ENCODE peak calls at places on chromosomes 3 and 15, in seven cellular contexts. One of them, this sample, is unnamed. For H3K9me3, the result is how much of the 10 kb centered on the place peaks cover.

GRCh38 chr15:75202251-75203016 is 752 bp downstream of the C15orf39 start:
- DNase-seq in sigmoid colon: peak
- DNase-seq in H9: peak
- DNase-seq in CD8-positive, alpha-beta memory T cell: peak
- DNase-seq in Peyer's patch: peak
- DNase-seq in stomach: peak
- DNase-seq in small intestine: peak
- DNase-seq in this sample: peak

GRCh38 chr3:180416111-180416541 is 185.8 kb upstream of the TTC14 start:
- DNase-seq in H9: no peak
- DNase-seq in small intestine: no peak
- DNase-seq in sigmoid colon: no peak
- DNase-seq in CD8-positive, alpha-beta memory T cell: no peak
- DNase-seq in Peyer's patch: no peak
- DNase-seq in stomach: no peak
- DNase-seq in this sample: no peak

GRCh38 chr3:143000525-143000924 is 845 bp upstream of the U2SURP start:
- DNase-seq in sigmoid colon: no peak
- DNase-seq in small intestine: peak
- DNase-seq in CD8-positive, alpha-beta memory T cell: no peak
- DNase-seq in H9: no peak
- DNase-seq in stomach: no peak
- DNase-seq in Peyer's patch: no peak
- DNase-seq in this sample: no peak

GRCh38 chr3:66000506-66000905 is 38.2 kb downstream of the MAGI1 start:
- DNase-seq in small intestine: no peak
- DNase-seq in H9: no peak
- DNase-seq in stomach: no peak
- DNase-seq in CD8-positive, alpha-beta memory T cell: no peak
- DNase-seq in sigmoid colon: no peak
- DNase-seq in Peyer's patch: no peak
- DNase-seq in this sample: no peak

GRCh38 chr15:34855397-34855796 is 60.0 kb upstream of the ACTC1 start:
- DNase-seq in CD8-positive, alpha-beta memory T cell: no peak
- DNase-seq in Peyer's patch: no peak
- DNase-seq in stomach: no peak
- DNase-seq in small intestine: no peak
- DNase-seq in sigmoid colon: no peak
- DNase-seq in H9: no peak
- DNase-seq in this sample: no peak

GRCh38 chr3:51974963-51975856 is at the start of gene ABHD14A:
- DNase-seq in small intestine: peak
- DNase-seq in stomach: peak
- DNase-seq in CD8-positive, alpha-beta memory T cell: peak
- DNase-seq in sigmoid colon: peak
- DNase-seq in H9: peak
- DNase-seq in Peyer's patch: peak
- DNase-seq in this sample: peak

GRCh38 chr15:57922780-57923179 is 142.7 kb downstream of the ALDH1A2 start:
- DNase-seq in H9: no peak
- DNase-seq in stomach: peak
- DNase-seq in sigmoid colon: no peak
- DNase-seq in small intestine: peak
- DNase-seq in CD8-positive, alpha-beta memory T cell: no peak
- DNase-seq in Peyer's patch: no peak
- DNase-seq in this sample: no peak

GRCh38 chr3:66038726-66039589 is at the start of gene MAGI1:
- DNase-seq in H9: peak
- DNase-seq in stomach: peak
- DNase-seq in Peyer's patch: peak
- DNase-seq in CD8-positive, alpha-beta memory T cell: no peak
- DNase-seq in small intestine: peak
- DNase-seq in sigmoid colon: peak
- DNase-seq in this sample: no peak

GRCh38 chr3:50515565-50516047 is 12.2 kb upstream of the CACNA2D2 start:
- DNase-seq in small intestine: no peak
- DNase-seq in Peyer's patch: no peak
- DNase-seq in H9: peak
- DNase-seq in CD8-positive, alpha-beta memory T cell: no peak
- DNase-seq in sigmoid colon: no peak
- DNase-seq in stomach: no peak
- DNase-seq in this sample: no peak

GRCh38 chr3:194487289-194488006 is 646 bp upstream of the ATP13A3 start:
- DNase-seq in small intestine: peak
- DNase-seq in stomach: peak
- DNase-seq in Peyer's patch: peak
- DNase-seq in CD8-positive, alpha-beta memory T cell: peak
- DNase-seq in H9: peak
- DNase-seq in sigmoid colon: peak
- DNase-seq in this sample: no peak

GRCh38 chr15:48555244-48555804 is 90.2 kb downstream of the FBN1 start:
- DNase-seq in Peyer's patch: no peak
- DNase-seq in sigmoid colon: no peak
- DNase-seq in CD8-positive, alpha-beta memory T cell: no peak
- DNase-seq in small intestine: no peak
- DNase-seq in stomach: no peak
- DNase-seq in H9: no peak
- DNase-seq in this sample: no peak

GRCh38 chr3:27357665-27358258 is 11.4 kb downstream of the NEK10 start:
- DNase-seq in sigmoid colon: no peak
- DNase-seq in CD8-positive, alpha-beta memory T cell: peak
- DNase-seq in small intestine: peak
- DNase-seq in H9: peak
- DNase-seq in stomach: peak
- DNase-seq in Peyer's patch: no peak
- DNase-seq in this sample: peak

GRCh38 chr3:14988988-14989394 is 41.6 kb downstream of the NR2C2 start:
- DNase-seq in small intestine: no peak
- DNase-seq in H9: peak
- DNase-seq in Peyer's patch: no peak
- DNase-seq in stomach: no peak
- DNase-seq in CD8-positive, alpha-beta memory T cell: peak
- DNase-seq in sigmoid colon: no peak
- DNase-seq in this sample: no peak

GRCh38 chr3:14345496-14346150 is 56.8 kb upstream of the SLC6A6 start:
- DNase-seq in CD8-positive, alpha-beta memory T cell: no peak
- DNase-seq in stomach: no peak
- DNase-seq in Peyer's patch: no peak
- DNase-seq in small intestine: no peak
- DNase-seq in sigmoid colon: no peak
- DNase-seq in H9: no peak
- DNase-seq in this sample: no peak

GRCh38 chr3:13711911-13712650 is 163.2 kb downstream of the FBLN2 start:
- DNase-seq in stomach: peak
- DNase-seq in H9: peak
- DNase-seq in sigmoid colon: peak
- DNase-seq in Peyer's patch: no peak
- DNase-seq in small intestine: no peak
- DNase-seq in CD8-positive, alpha-beta memory T cell: no peak
- DNase-seq in this sample: no peak

GRCh38 chr15:70111203-70112017 is 13.7 kb upstream of the TLE3 start:
- DNase-seq in H9: peak
- DNase-seq in Peyer's patch: peak
- DNase-seq in small intestine: peak
- DNase-seq in sigmoid colon: peak
- DNase-seq in stomach: peak
- DNase-seq in CD8-positive, alpha-beta memory T cell: no peak
- DNase-seq in this sample: no peak

GRCh38 chr3:99875573-99875924 is 57.9 kb downstream of the CMSS1 start:
- DNase-seq in H9: no peak
- DNase-seq in sigmoid colon: no peak
- DNase-seq in CD8-positive, alpha-beta memory T cell: no peak
- DNase-seq in Peyer's patch: no peak
- DNase-seq in stomach: no peak
- DNase-seq in small intestine: peak
- DNase-seq in this sample: no peak

GRCh38 chr15:51160484-51160883 is 65.8 kb upstream of the TNFAIP8L3 start:
- DNase-seq in H9: no peak
- DNase-seq in small intestine: no peak
- DNase-seq in sigmoid colon: no peak
- DNase-seq in CD8-positive, alpha-beta memory T cell: no peak
- DNase-seq in Peyer's patch: no peak
- DNase-seq in stomach: no peak
- DNase-seq in this sample: no peak

GRCh38 chr15:67043939-67044771 is 21.2 kb upstream of the SMAD3 start:
- DNase-seq in H9: peak
- DNase-seq in Peyer's patch: no peak
- DNase-seq in stomach: no peak
- DNase-seq in sigmoid colon: no peak
- DNase-seq in small intestine: no peak
- DNase-seq in CD8-positive, alpha-beta memory T cell: no peak
- DNase-seq in this sample: no peak

GRCh38 chr3:11197471-11197870 is 43.2 kb downstream of the HRH1 start:
- DNase-seq in Peyer's patch: no peak
- DNase-seq in H9: no peak
- DNase-seq in stomach: no peak
- DNase-seq in small intestine: no peak
- DNase-seq in CD8-positive, alpha-beta memory T cell: no peak
- DNase-seq in sigmoid colon: no peak
- DNase-seq in this sample: no peak

GRCh38 chr3:11198495-11198894 is 44.2 kb downstream of the HRH1 start:
- DNase-seq in H9: no peak
- DNase-seq in Peyer's patch: no peak
- DNase-seq in stomach: no peak
- DNase-seq in small intestine: no peak
- DNase-seq in sigmoid colon: no peak
- DNase-seq in CD8-positive, alpha-beta memory T cell: no peak
- DNase-seq in this sample: no peak

GRCh38 chr3:11195721-11196332 is 41.5 kb downstream of the HRH1 start:
- DNase-seq in sigmoid colon: no peak
- DNase-seq in stomach: no peak
- DNase-seq in Peyer's patch: no peak
- DNase-seq in CD8-positive, alpha-beta memory T cell: no peak
- DNase-seq in small intestine: peak
- DNase-seq in H9: peak
- DNase-seq in this sample: no peak

GRCh38 chr3:11198070-11198469 is 43.8 kb downstream of the HRH1 start:
- DNase-seq in Peyer's patch: no peak
- DNase-seq in H9: no peak
- DNase-seq in sigmoid colon: no peak
- DNase-seq in small intestine: no peak
- DNase-seq in CD8-positive, alpha-beta memory T cell: no peak
- DNase-seq in stomach: no peak
- DNase-seq in this sample: no peak

DNA sequence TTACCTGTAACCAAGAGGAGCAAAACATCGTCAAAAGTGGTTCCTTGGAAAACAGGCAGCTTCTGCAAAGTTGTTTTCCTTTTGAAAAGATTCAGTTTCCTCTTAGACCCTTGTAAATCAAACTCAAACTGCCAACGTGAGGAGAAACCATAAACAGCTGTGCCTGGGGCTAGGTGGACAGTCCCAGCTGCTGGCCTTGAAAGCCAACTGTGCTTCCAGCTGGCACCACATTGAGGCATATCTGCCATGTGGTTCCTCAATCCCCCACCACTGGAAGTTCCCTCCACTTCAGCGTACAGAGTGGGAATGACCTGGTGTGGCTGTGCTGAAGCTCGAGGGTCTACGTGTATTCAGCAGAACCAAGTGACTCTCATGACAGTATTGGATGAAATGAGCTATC is 40.9 kb downstream of the HRH1 start:
- DNase-seq in CD8-positive, alpha-beta memory T cell: no peak
- DNase-seq in H9: no peak
- DNase-seq in Peyer's patch: no peak
- DNase-seq in small intestine: no peak
- DNase-seq in stomach: no peak
- DNase-seq in sigmoid colon: no peak
- DNase-seq in this sample: no peak
- H3K27ac ChIP-seq in CD8-positive, alpha-beta memory T cell: no peak
- H3K27ac ChIP-seq in H9: no peak
- H3K27ac ChIP-seq in Peyer's patch: peak
- H3K27ac ChIP-seq in small intestine: no peak
- H3K27ac ChIP-seq in stomach: no peak
- H3K27ac ChIP-seq in sigmoid colon: peak
- H3K27ac ChIP-seq in this sample: no peak

DNA sequence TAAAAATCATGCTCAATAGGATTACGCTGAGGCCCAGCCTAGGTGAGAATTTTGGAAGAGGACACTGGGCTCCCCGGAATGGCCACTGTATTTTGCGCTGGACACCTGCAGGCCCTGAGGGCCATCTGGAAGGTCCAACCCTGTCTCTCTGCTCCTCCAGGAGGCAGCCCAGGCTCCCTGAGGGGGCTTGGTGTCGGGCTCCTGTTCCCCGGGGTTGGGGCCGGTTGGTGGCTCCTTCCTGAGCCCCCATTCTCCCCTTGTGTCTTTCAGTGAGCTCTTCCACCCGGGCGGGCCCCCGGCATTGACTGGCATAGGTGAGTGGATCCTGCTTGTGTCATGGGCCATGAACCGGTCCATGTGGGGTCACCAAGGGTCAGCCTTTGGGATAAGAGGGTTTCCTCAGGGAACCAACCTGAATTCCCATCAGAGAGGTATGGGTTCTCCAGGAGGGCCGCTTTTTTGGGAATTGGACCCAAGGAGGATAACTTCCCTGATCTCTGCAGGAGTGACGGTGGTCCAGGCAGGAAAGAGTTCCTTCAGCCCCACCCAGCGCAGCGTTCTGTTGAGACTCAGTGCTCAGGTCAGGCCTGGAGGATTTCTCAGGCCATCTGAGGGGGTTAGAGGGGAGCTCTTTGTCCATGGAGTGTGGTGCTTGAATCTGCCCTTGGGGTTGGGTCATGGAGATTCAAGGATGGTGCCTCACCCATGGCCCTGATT is 187.8 kb downstream of the UBE3A start:
- DNase-seq in stomach: no peak
- DNase-seq in H9: peak
- DNase-seq in Peyer's patch: no peak
- DNase-seq in small intestine: no peak
- DNase-seq in CD8-positive, alpha-beta memory T cell: no peak
- DNase-seq in sigmoid colon: peak
- DNase-seq in this sample: no peak
- H3K9me3 ChIP-seq in stomach: under half
- H3K9me3 ChIP-seq in H9: half or more
- H3K9me3 ChIP-seq in Peyer's patch: under half
- H3K9me3 ChIP-seq in small intestine: under half
- H3K9me3 ChIP-seq in CD8-positive, alpha-beta memory T cell: under half
- H3K9me3 ChIP-seq in sigmoid colon: under half
- H3K9me3 ChIP-seq in this sample: under half

DNA sequence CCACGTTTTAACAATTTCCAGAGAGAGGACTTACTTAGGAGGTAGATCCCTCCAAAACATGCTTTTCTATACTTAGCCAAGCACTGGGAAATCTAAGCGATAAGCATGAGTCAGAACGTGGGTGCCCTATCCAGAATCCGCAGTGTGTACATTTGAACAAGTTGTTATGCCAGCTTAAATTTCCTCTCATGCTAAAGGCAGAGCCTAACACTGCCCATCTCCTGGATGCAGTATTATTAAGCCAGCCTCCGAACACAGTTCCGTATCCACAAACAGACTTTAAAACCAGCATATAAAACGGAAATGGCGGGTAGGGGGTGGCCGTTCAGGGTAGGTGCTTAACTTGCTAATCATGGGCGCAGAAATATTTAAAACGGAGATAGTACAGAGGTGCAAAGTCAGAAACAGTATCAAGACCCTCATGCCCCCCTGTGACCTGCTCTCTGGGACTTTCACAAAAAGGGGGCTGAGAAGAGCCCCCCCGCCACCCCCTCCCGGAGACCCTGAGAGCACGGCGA is 1.0 kb upstream of the LRRIQ4 start:
- DNase-seq in Peyer's patch: no peak
- DNase-seq in small intestine: peak
- DNase-seq in CD8-positive, alpha-beta memory T cell: no peak
- DNase-seq in stomach: no peak
- DNase-seq in sigmoid colon: no peak
- DNase-seq in H9: no peak
- DNase-seq in this sample: no peak
- H3K27ac ChIP-seq in Peyer's patch: peak
- H3K27ac ChIP-seq in small intestine: peak
- H3K27ac ChIP-seq in CD8-positive, alpha-beta memory T cell: no peak
- H3K27ac ChIP-seq in stomach: peak
- H3K27ac ChIP-seq in sigmoid colon: peak
- H3K27ac ChIP-seq in H9: no peak
- H3K27ac ChIP-seq in this sample: no peak

GRCh38 chr15:20352241-20353200 is 189.1 kb downstream of the GOLGA6L6 start:
- DNase-seq in CD8-positive, alpha-beta memory T cell: no peak
- DNase-seq in H9: peak
- DNase-seq in Peyer's patch: peak
- DNase-seq in sigmoid colon: peak
- DNase-seq in stomach: no peak
- DNase-seq in small intestine: no peak
- DNase-seq in this sample: no peak
- H3K9me3 ChIP-seq in CD8-positive, alpha-beta memory T cell: under half
- H3K9me3 ChIP-seq in H9: half or more
- H3K9me3 ChIP-seq in Peyer's patch: under half
- H3K9me3 ChIP-seq in sigmoid colon: under half
- H3K9me3 ChIP-seq in stomach: under half
- H3K9me3 ChIP-seq in small intestine: under half
- H3K9me3 ChIP-seq in this sample: under half

This sample was measured in CD4-positive, alpha-beta T cell.